ENCODE peak calls at places on chromosomes 11 and 22, in six cellular contexts. One of them, this sample, is unnamed.

GRCh38 chr11:23211221-23211620 is 350.9 kb upstream of the CCDC179 start:
- DNase-seq in dorsolateral prefrontal cortex: no peak
- DNase-seq in gastrocnemius medialis: no peak
- DNase-seq in GM10248: no peak
- DNase-seq in Kasumi-1: no peak
- DNase-seq in cardiac muscle cell: no peak
- DNase-seq in this sample: no peak

GRCh38 chr11:70603756-70604211 is 205.5 kb downstream of the CTTN start:
- DNase-seq in GM10248: no peak
- DNase-seq in gastrocnemius medialis: no peak
- DNase-seq in Kasumi-1: no peak
- DNase-seq in cardiac muscle cell: no peak
- DNase-seq in dorsolateral prefrontal cortex: no peak
- DNase-seq in this sample: peak

GRCh38 chr22:42439021-42439420 is 6.8 kb upstream of the NFAM1 start:
- DNase-seq in cardiac muscle cell: no peak
- DNase-seq in GM10248: no peak
- DNase-seq in Kasumi-1: no peak
- DNase-seq in gastrocnemius medialis: no peak
- DNase-seq in dorsolateral prefrontal cortex: no peak
- DNase-seq in this sample: peak

GRCh38 chr22:33842006-33842354 is 78.3 kb downstream of the LARGE1 start:
- DNase-seq in Kasumi-1: no peak
- DNase-seq in dorsolateral prefrontal cortex: no peak
- DNase-seq in cardiac muscle cell: no peak
- DNase-seq in GM10248: no peak
- DNase-seq in gastrocnemius medialis: no peak
- DNase-seq in this sample: no peak

GRCh38 chr11:106880121-106880520 is 138.2 kb downstream of the GUCY1A2 start:
- DNase-seq in gastrocnemius medialis: no peak
- DNase-seq in Kasumi-1: no peak
- DNase-seq in cardiac muscle cell: no peak
- DNase-seq in dorsolateral prefrontal cortex: no peak
- DNase-seq in GM10248: no peak
- DNase-seq in this sample: no peak

GRCh38 chr22:46734830-46735453 is 3.1 kb downstream of the CERK start:
- DNase-seq in dorsolateral prefrontal cortex: no peak
- DNase-seq in cardiac muscle cell: no peak
- DNase-seq in gastrocnemius medialis: no peak
- DNase-seq in Kasumi-1: peak
- DNase-seq in GM10248: peak
- DNase-seq in this sample: peak

GRCh38 chr22:36465232-36466021 is 16.0 kb downstream of the TXN2 start:
- DNase-seq in GM10248: no peak
- DNase-seq in gastrocnemius medialis: peak
- DNase-seq in Kasumi-1: no peak
- DNase-seq in dorsolateral prefrontal cortex: no peak
- DNase-seq in cardiac muscle cell: no peak
- DNase-seq in this sample: peak

GRCh38 chr22:43231724-43232034 is 44.7 kb upstream of the TTLL12 start:
- DNase-seq in GM10248: no peak
- DNase-seq in dorsolateral prefrontal cortex: no peak
- DNase-seq in cardiac muscle cell: no peak
- DNase-seq in gastrocnemius medialis: no peak
- DNase-seq in Kasumi-1: no peak
- DNase-seq in this sample: no peak

GRCh38 chr11:125680747-125681146 is at the start of gene ACRV1:
- DNase-seq in GM10248: no peak
- DNase-seq in dorsolateral prefrontal cortex: no peak
- DNase-seq in Kasumi-1: no peak
- DNase-seq in cardiac muscle cell: no peak
- DNase-seq in gastrocnemius medialis: no peak
- DNase-seq in this sample: no peak

GRCh38 chr11:91178366-91178765 is 955.5 kb upstream of the CHORDC1 start:
- DNase-seq in GM10248: no peak
- DNase-seq in cardiac muscle cell: no peak
- DNase-seq in dorsolateral prefrontal cortex: no peak
- DNase-seq in gastrocnemius medialis: no peak
- DNase-seq in Kasumi-1: no peak
- DNase-seq in this sample: no peak

GRCh38 chr11:31560842-31561476 is 51.4 kb downstream of the ELP4 start:
- DNase-seq in gastrocnemius medialis: no peak
- DNase-seq in cardiac muscle cell: no peak
- DNase-seq in dorsolateral prefrontal cortex: no peak
- DNase-seq in GM10248: no peak
- DNase-seq in Kasumi-1: no peak
- DNase-seq in this sample: no peak

GRCh38 chr22:41458161-41458728 is 10.2 kb downstream of the PHF5A start:
- DNase-seq in gastrocnemius medialis: no peak
- DNase-seq in dorsolateral prefrontal cortex: no peak
- DNase-seq in Kasumi-1: no peak
- DNase-seq in cardiac muscle cell: no peak
- DNase-seq in GM10248: no peak
- DNase-seq in this sample: peak

GRCh38 chr11:35676611-35676965 is 14.0 kb downstream of the TRIM44 start:
- DNase-seq in Kasumi-1: no peak
- DNase-seq in gastrocnemius medialis: no peak
- DNase-seq in cardiac muscle cell: no peak
- DNase-seq in dorsolateral prefrontal cortex: no peak
- DNase-seq in GM10248: no peak
- DNase-seq in this sample: no peak

GRCh38 chr11:11813288-11813962 is 28.3 kb upstream of the USP47 start:
- DNase-seq in dorsolateral prefrontal cortex: no peak
- DNase-seq in Kasumi-1: no peak
- DNase-seq in gastrocnemius medialis: peak
- DNase-seq in GM10248: no peak
- DNase-seq in cardiac muscle cell: no peak
- DNase-seq in this sample: peak

GRCh38 chr11:69958308-69958707 is 119.8 kb upstream of the ANO1 start:
- DNase-seq in GM10248: no peak
- DNase-seq in gastrocnemius medialis: no peak
- DNase-seq in cardiac muscle cell: no peak
- DNase-seq in dorsolateral prefrontal cortex: no peak
- DNase-seq in Kasumi-1: no peak
- DNase-seq in this sample: no peak

GRCh38 chr11:67492801-67493547 is 10.1 kb downstream of the AIP start:
- DNase-seq in cardiac muscle cell: no peak
- DNase-seq in GM10248: no peak
- DNase-seq in gastrocnemius medialis: no peak
- DNase-seq in Kasumi-1: no peak
- DNase-seq in dorsolateral prefrontal cortex: no peak
- DNase-seq in this sample: peak

GRCh38 chr22:25193548-25193947 is 6.1 kb upstream of the CRYBB3 start:
- DNase-seq in dorsolateral prefrontal cortex: no peak
- DNase-seq in gastrocnemius medialis: no peak
- DNase-seq in GM10248: no peak
- DNase-seq in cardiac muscle cell: peak
- DNase-seq in Kasumi-1: no peak
- DNase-seq in this sample: no peak